ENCODE peak calls at places on chromosomes 6 and 20, in ten cellular contexts. Z, E, I, W, U, J, C, Q, P and T are unnamed samples.
A peak's percentile ranks its signal among the peaks of the same experiment; 100 is the strongest.

GRCh38 chr6:110816110-110816409 is 791 bp upstream of the CDK19 start:
- DNase-seq in Z (no peak), E (no peak), I (no peak), W (no peak), U (no peak), J (no peak), C (no peak), Q (no peak), P (no peak), T (no peak)

GRCh38 chr20:43969501-43969900 is 54.8 kb downstream of the TOX2 start:
- DNase-seq in Z (no peak), E (no peak), I (no peak), W (no peak), U (no peak), J (no peak), C (no peak), Q (no peak), P (no peak), T (no peak)

GRCh38 chr6:142802124-142802523 is 142.9 kb downstream of the HIVEP2 start:
- DNase-seq in Z (no peak), E (peak; percentile 65), I (no peak), W (no peak), U (no peak), J (no peak), C (no peak), Q (no peak), P (no peak), T (no peak)

GRCh38 chr6:155157101-155157500 is 106.7 kb upstream of the CLDN20 start:
- DNase-seq in Z (no peak), E (no peak), I (no peak), W (no peak), U (no peak), J (no peak), C (no peak), Q (no peak), P (no peak), T (no peak)

GRCh38 chr6:167079853-167080297 is 43.0 kb upstream of the CCR6 start:
- DNase-seq in Z (peak; percentile 10), E (no peak), I (no peak), W (no peak), U (peak; percentile 54), J (no peak), C (no peak), Q (no peak), P (no peak), T (no peak)

GRCh38 chr20:41213150-41213820 is 75.9 kb downstream of the PLCG1 start:
- DNase-seq in Z (no peak), E (no peak), I (no peak), W (no peak), U (no peak), J (no peak), C (no peak), Q (no peak), P (peak; percentile 23), T (no peak)

GRCh38 chr6:120108061-120108795 is 758.7 kb upstream of the MAN1A1 start:
- DNase-seq in Z (no peak), E (no peak), I (no peak), W (no peak), U (no peak), J (no peak), C (no peak), Q (no peak), P (no peak), T (no peak)

GRCh38 chr6:107511410-107512070 is 21.6 kb downstream of the SOBP start:
- DNase-seq in Z (no peak), E (no peak), I (no peak), W (no peak), U (no peak), J (peak; percentile 60), C (no peak), Q (peak; percentile 74), P (no peak), T (no peak)

DNA sequence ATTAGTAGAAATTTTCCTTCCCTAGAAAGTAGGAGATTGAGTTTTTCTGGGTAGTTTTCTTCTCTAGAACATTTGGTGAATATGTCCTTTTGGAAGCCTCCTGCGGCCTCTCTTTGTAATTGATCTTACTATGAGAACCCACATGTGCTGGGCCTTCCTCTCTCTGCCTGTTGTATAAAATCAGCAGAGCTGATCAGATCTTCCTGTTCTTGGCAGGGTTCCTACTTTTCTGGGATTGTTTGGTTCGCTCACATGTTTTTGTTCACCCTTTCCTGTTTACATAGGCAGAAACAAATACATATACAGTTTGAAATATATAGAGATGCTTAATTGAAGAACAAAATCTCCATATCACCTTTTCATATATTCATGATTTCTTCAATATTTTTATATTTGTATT is 57.8 kb downstream of the IL22RA2 start:
- DNase-seq in Z (no peak), E (no peak), I (no peak), W (no peak), U (no peak), J (no peak), C (no peak), Q (no peak), P (peak; percentile 9), T (no peak)
- TF ChIP-seq EP300 in Z (no peak), E (no peak), I (no peak), W (peak; percentile 36), U (no peak), J (no peak), C (no peak), Q (no peak), P (no peak), T (no peak)

GRCh38 chr6:13413466-13413862 is 73.9 kb downstream of the GFOD1 start:
- DNase-seq in Z (no peak), E (peak; percentile 92), I (no peak), W (no peak), U (no peak), J (no peak), C (no peak), Q (no peak), P (no peak), T (no peak)

GRCh38 chr6:13412211-13412610 is 75.2 kb downstream of the GFOD1 start:
- DNase-seq in Z (no peak), E (no peak), I (no peak), W (no peak), U (no peak), J (no peak), C (no peak), Q (no peak), P (no peak), T (no peak)

GRCh38 chr6:13413906-13414555 is 73.4 kb downstream of the GFOD1 start:
- DNase-seq in Z (no peak), E (no peak), I (no peak), W (no peak), U (no peak), J (no peak), C (no peak), Q (no peak), P (peak; percentile 54), T (no peak)

GRCh38 chr6:13411484-13411883 is 75.9 kb downstream of the GFOD1 start:
- DNase-seq in Z (no peak), E (no peak), I (no peak), W (no peak), U (no peak), J (no peak), C (no peak), Q (no peak), P (no peak), T (no peak)

DNA sequence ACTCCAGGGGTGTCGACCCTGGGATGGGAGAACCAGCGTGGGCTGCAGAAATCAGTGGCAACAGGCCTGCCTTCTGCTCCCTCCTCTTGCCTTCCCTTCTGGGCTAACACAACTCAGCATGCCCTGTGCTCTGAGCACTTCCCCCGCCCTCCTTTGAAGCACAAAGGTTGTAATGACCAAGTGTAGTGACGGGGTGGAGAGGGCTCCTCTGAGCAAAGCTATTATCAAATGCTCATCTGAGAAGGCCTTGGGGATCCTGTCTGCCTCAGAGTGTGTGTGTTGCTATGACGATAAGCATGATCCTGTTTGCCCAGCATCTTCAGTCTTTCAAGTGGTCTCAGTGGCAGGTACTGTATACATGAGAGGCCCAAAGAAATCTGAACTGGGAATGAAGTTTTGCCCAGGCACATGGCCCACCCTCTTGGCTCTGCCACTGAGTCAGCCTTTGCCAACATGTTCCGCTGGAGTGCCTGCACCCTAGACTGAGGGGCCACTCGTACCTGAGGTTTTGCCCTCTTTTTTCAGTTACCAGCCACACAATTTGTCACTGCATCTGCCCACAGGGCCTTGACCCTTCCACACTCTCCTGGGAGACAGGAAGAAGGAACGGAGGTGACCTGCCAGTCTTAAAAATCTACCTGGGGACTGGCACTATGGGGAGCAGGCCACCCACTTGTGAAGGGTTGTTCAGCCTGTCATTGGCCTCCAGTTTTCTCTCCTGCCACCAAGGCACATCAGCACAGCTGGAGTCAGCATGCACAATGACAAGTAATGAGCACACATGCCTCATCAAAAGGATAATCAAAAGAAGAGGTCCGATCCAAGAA is 74.5 kb downstream of the GFOD1 start:
- DNase-seq in Z (no peak), E (peak; percentile 80), I (no peak), W (no peak), U (no peak), J (no peak), C (no peak), Q (no peak), P (no peak), T (no peak)
- H3K4me1 ChIP-seq in Z (no peaks in the 10 kb centered on the region), E (peaks cover 83% of the 10 kb centered on the region), I (peaks cover 58% of the 10 kb centered on the region), W (peaks cover 51% of the 10 kb centered on the region), U (peaks cover 32% of the 10 kb centered on the region), J (peaks cover 22% of the 10 kb centered on the region), C (peaks cover 6% of the 10 kb centered on the region), Q (no peaks in the 10 kb centered on the region), P (no peaks in the 10 kb centered on the region), T (peaks cover 72% of the 10 kb centered on the region)

GRCh38 chr6:98343004-98343403 is 491.4 kb upstream of the POU3F2 start:
- DNase-seq in Z (no peak), E (no peak), I (no peak), W (no peak), U (no peak), J (no peak), C (no peak), Q (no peak), P (no peak), T (no peak)
- TF ChIP-seq POLR2AphosphoS5 in Z (no peak), E (no peak), I (no peak), W (no peak), U (no peak), J (no peak), C (no peak), Q (no peak), P (no peak), T (no peak)

GRCh38 chr20:52924411-52925271 is 47.5 kb upstream of the TSHZ2 start:
- DNase-seq in Z (no peak), E (peak; percentile 97), I (no peak), W (no peak), U (no peak), J (no peak), C (no peak), Q (no peak), P (no peak), T (no peak)

GRCh38 chr20:52921300-52921699 is 50.9 kb upstream of the TSHZ2 start:
- DNase-seq in Z (no peak), E (no peak), I (no peak), W (no peak), U (no peak), J (no peak), C (no peak), Q (no peak), P (no peak), T (no peak)

GRCh38 chr20:52923123-52923543 is 49.0 kb upstream of the TSHZ2 start:
- DNase-seq in Z (no peak), E (no peak), I (no peak), W (no peak), U (no peak), J (no peak), C (peak; percentile 31), Q (no peak), P (no peak), T (no peak)

DNA sequence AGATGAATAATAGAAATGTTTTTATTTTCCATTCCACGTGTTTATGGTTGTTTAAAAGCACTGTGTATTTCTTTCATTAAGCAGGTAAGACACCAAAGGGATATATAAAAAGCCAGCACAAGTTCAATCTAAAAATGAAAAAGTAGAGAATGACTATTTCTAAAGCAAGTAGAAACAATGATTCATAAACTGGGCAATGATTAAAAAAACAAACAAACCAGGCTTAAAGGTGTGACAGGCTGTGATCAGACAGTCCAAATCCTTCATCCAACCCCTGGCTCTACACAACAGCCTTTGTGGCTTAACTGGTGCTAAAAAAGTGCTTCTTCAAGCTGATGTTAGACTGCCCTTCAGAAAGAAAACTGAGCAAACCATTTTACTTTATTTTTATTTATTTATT is 45.7 kb upstream of the TSHZ2 start:
- DNase-seq in Z (no peak), E (no peak), I (no peak), W (no peak), U (no peak), J (no peak), C (no peak), Q (no peak), P (no peak), T (no peak)
- TF ChIP-seq EP300 in Z (no peak), E (no peak), I (no peak), W (no peak), U (no peak), J (no peak), C (no peak), Q (no peak), P (no peak), T (no peak)